ENCODE peak calls at places on chromosomes 13 and 19, in ten cellular contexts. One of them, this sample, is unnamed.

GRCh38 chr13:21130116-21130515 is 46.2 kb downstream of the SKA3 start:
- DNase-seq in CD8-positive, alpha-beta T cell: no peak
- DNase-seq in fibroblast of pulmonary artery: no peak
- DNase-seq in GM23338: no peak
- DNase-seq in AG04450: no peak
- DNase-seq in foreskin fibroblast: no peak
- DNase-seq in astrocyte of the cerebellum: no peak
- DNase-seq in AG09309: no peak
- DNase-seq in K562: no peak
- DNase-seq in A549: no peak
- DNase-seq in this sample: no peak

GRCh38 chr19:38699027-38699346 is 45.3 kb downstream of the CAPN12 start:
- DNase-seq in CD8-positive, alpha-beta T cell: no peak
- DNase-seq in fibroblast of pulmonary artery: no peak
- DNase-seq in GM23338: no peak
- DNase-seq in AG04450: no peak
- DNase-seq in foreskin fibroblast: no peak
- DNase-seq in astrocyte of the cerebellum: no peak
- DNase-seq in AG09309: no peak
- DNase-seq in K562: no peak
- DNase-seq in A549: no peak
- DNase-seq in this sample: no peak

GRCh38 chr13:97198753-97199152 is 23.4 kb upstream of the MBNL2 start:
- DNase-seq in CD8-positive, alpha-beta T cell: no peak
- DNase-seq in fibroblast of pulmonary artery: no peak
- DNase-seq in GM23338: no peak
- DNase-seq in AG04450: no peak
- DNase-seq in foreskin fibroblast: no peak
- DNase-seq in astrocyte of the cerebellum: no peak
- DNase-seq in AG09309: no peak
- DNase-seq in K562: no peak
- DNase-seq in A549: no peak
- DNase-seq in this sample: no peak

GRCh38 chr13:113023217-113023597 is 54.2 kb downstream of the MCF2L start:
- DNase-seq in CD8-positive, alpha-beta T cell: no peak
- DNase-seq in fibroblast of pulmonary artery: peak
- DNase-seq in GM23338: peak
- DNase-seq in AG04450: no peak
- DNase-seq in foreskin fibroblast: no peak
- DNase-seq in astrocyte of the cerebellum: no peak
- DNase-seq in AG09309: no peak
- DNase-seq in K562: no peak
- DNase-seq in A549: no peak
- DNase-seq in this sample: no peak

GRCh38 chr19:7550987-7551761 is 15.7 kb downstream of the PNPLA6 start:
- DNase-seq in CD8-positive, alpha-beta T cell: no peak
- DNase-seq in fibroblast of pulmonary artery: peak
- DNase-seq in GM23338: peak
- DNase-seq in AG04450: no peak
- DNase-seq in foreskin fibroblast: no peak
- DNase-seq in astrocyte of the cerebellum: peak
- DNase-seq in AG09309: no peak
- DNase-seq in K562: peak
- DNase-seq in A549: no peak
- DNase-seq in this sample: no peak

GRCh38 chr19:28643284-28643683 is 569.7 kb downstream of the UQCRFS1 start:
- DNase-seq in CD8-positive, alpha-beta T cell: no peak
- DNase-seq in fibroblast of pulmonary artery: no peak
- DNase-seq in GM23338: no peak
- DNase-seq in AG04450: no peak
- DNase-seq in foreskin fibroblast: no peak
- DNase-seq in astrocyte of the cerebellum: no peak
- DNase-seq in AG09309: no peak
- DNase-seq in K562: no peak
- DNase-seq in A549: no peak
- DNase-seq in this sample: no peak

GRCh38 chr19:7507884-7508283 is 8.0 kb upstream of the ZNF358 start:
- DNase-seq in CD8-positive, alpha-beta T cell: no peak
- DNase-seq in fibroblast of pulmonary artery: peak
- DNase-seq in GM23338: peak
- DNase-seq in AG04450: peak
- DNase-seq in foreskin fibroblast: peak
- DNase-seq in astrocyte of the cerebellum: no peak
- DNase-seq in AG09309: no peak
- DNase-seq in K562: peak
- DNase-seq in A549: peak
- DNase-seq in this sample: no peak

GRCh38 chr19:38891791-38892190 is 7.6 kb downstream of the SIRT2 start:
- DNase-seq in CD8-positive, alpha-beta T cell: no peak
- DNase-seq in fibroblast of pulmonary artery: no peak
- DNase-seq in GM23338: no peak
- DNase-seq in AG04450: no peak
- DNase-seq in foreskin fibroblast: no peak
- DNase-seq in astrocyte of the cerebellum: no peak
- DNase-seq in AG09309: no peak
- DNase-seq in K562: no peak
- DNase-seq in A549: no peak
- DNase-seq in this sample: no peak

GRCh38 chr19:49987159-49987698 is 26.3 kb upstream of the SIGLEC11 start:
- DNase-seq in CD8-positive, alpha-beta T cell: peak
- DNase-seq in fibroblast of pulmonary artery: peak
- DNase-seq in GM23338: peak
- DNase-seq in AG04450: peak
- DNase-seq in foreskin fibroblast: peak
- DNase-seq in astrocyte of the cerebellum: peak
- DNase-seq in AG09309: peak
- DNase-seq in K562: peak
- DNase-seq in A549: peak
- DNase-seq in this sample: peak
- TF ChIP-seq CTCF in CD8-positive, alpha-beta T cell: no peak
- TF ChIP-seq CTCF in fibroblast of pulmonary artery: no peak
- TF ChIP-seq CTCF in GM23338: peak
- TF ChIP-seq CTCF in AG04450: peak
- TF ChIP-seq CTCF in foreskin fibroblast: no peak
- TF ChIP-seq CTCF in astrocyte of the cerebellum: peak
- TF ChIP-seq CTCF in AG09309: no peak
- TF ChIP-seq CTCF in K562: no peak
- TF ChIP-seq CTCF in A549: no peak
- TF ChIP-seq CTCF in this sample: no peak

GRCh38 chr13:99221567-99222239 is 21.0 kb downstream of the UBAC2 start:
- DNase-seq in CD8-positive, alpha-beta T cell: no peak
- DNase-seq in fibroblast of pulmonary artery: no peak
- DNase-seq in GM23338: no peak
- DNase-seq in AG04450: no peak
- DNase-seq in foreskin fibroblast: no peak
- DNase-seq in astrocyte of the cerebellum: no peak
- DNase-seq in AG09309: no peak
- DNase-seq in K562: no peak
- DNase-seq in A549: no peak
- DNase-seq in this sample: no peak
- H3K4me3 ChIP-seq in CD8-positive, alpha-beta T cell: peak
- H3K4me3 ChIP-seq in fibroblast of pulmonary artery: no peak
- H3K4me3 ChIP-seq in GM23338: no peak
- H3K4me3 ChIP-seq in AG04450: no peak
- H3K4me3 ChIP-seq in foreskin fibroblast: no peak
- H3K4me3 ChIP-seq in astrocyte of the cerebellum: no peak
- H3K4me3 ChIP-seq in AG09309: no peak
- H3K4me3 ChIP-seq in K562: no peak
- H3K4me3 ChIP-seq in A549: no peak
- H3K4me3 ChIP-seq in this sample: no peak

GRCh38 chr13:95743192-95743591 is 66.3 kb downstream of the DNAJC3 start:
- DNase-seq in CD8-positive, alpha-beta T cell: no peak
- DNase-seq in fibroblast of pulmonary artery: no peak
- DNase-seq in GM23338: no peak
- DNase-seq in AG04450: no peak
- DNase-seq in foreskin fibroblast: no peak
- DNase-seq in astrocyte of the cerebellum: no peak
- DNase-seq in AG09309: no peak
- DNase-seq in K562: no peak
- DNase-seq in A549: no peak
- DNase-seq in this sample: no peak

GRCh38 chr13:95749545-95749944 is 72.6 kb downstream of the DNAJC3 start:
- DNase-seq in CD8-positive, alpha-beta T cell: no peak
- DNase-seq in fibroblast of pulmonary artery: no peak
- DNase-seq in GM23338: no peak
- DNase-seq in AG04450: no peak
- DNase-seq in foreskin fibroblast: no peak
- DNase-seq in astrocyte of the cerebellum: no peak
- DNase-seq in AG09309: no peak
- DNase-seq in K562: no peak
- DNase-seq in A549: no peak
- DNase-seq in this sample: no peak

GRCh38 chr13:95745289-95745688 is 68.3 kb downstream of the DNAJC3 start:
- DNase-seq in CD8-positive, alpha-beta T cell: no peak
- DNase-seq in fibroblast of pulmonary artery: no peak
- DNase-seq in GM23338: peak
- DNase-seq in AG04450: no peak
- DNase-seq in foreskin fibroblast: no peak
- DNase-seq in astrocyte of the cerebellum: no peak
- DNase-seq in AG09309: no peak
- DNase-seq in K562: no peak
- DNase-seq in A549: no peak
- DNase-seq in this sample: no peak

GRCh38 chr13:95741584-95742563 is 64.9 kb downstream of the DNAJC3 start:
- DNase-seq in CD8-positive, alpha-beta T cell: no peak
- DNase-seq in fibroblast of pulmonary artery: no peak
- DNase-seq in GM23338: no peak
- DNase-seq in AG04450: no peak
- DNase-seq in foreskin fibroblast: no peak
- DNase-seq in astrocyte of the cerebellum: no peak
- DNase-seq in AG09309: no peak
- DNase-seq in K562: no peak
- DNase-seq in A549: no peak
- DNase-seq in this sample: no peak

DNA sequence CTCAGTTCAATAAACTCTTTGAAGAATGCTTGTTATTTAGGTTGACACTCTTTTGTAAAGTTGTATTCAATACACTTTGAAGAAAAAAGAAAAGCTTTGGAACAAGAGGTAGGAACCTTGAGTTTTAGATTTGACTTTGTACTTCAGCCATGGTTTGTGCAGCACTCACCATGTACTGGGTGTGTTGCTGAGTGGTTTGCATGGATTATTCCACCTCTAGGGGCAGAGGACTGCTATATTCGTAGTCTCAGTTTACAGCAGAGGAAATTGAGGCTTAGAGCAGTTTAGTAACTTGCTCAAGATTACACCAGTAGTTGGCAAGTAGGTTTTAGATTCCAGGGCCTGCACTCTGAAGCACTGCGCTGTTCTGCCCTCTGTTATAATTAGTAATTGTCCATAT is 68.8 kb downstream of the DNAJC3 start:
- DNase-seq in CD8-positive, alpha-beta T cell: no peak
- DNase-seq in fibroblast of pulmonary artery: peak
- DNase-seq in GM23338: peak
- DNase-seq in AG04450: no peak
- DNase-seq in foreskin fibroblast: no peak
- DNase-seq in astrocyte of the cerebellum: no peak
- DNase-seq in AG09309: no peak
- DNase-seq in K562: no peak
- DNase-seq in A549: no peak
- DNase-seq in this sample: no peak
- TF ChIP-seq CTCF in CD8-positive, alpha-beta T cell: no peak
- TF ChIP-seq CTCF in fibroblast of pulmonary artery: peak
- TF ChIP-seq CTCF in GM23338: no peak
- TF ChIP-seq CTCF in AG04450: peak
- TF ChIP-seq CTCF in foreskin fibroblast: peak
- TF ChIP-seq CTCF in astrocyte of the cerebellum: peak
- TF ChIP-seq CTCF in AG09309: peak
- TF ChIP-seq CTCF in K562: no peak
- TF ChIP-seq CTCF in A549: no peak
- TF ChIP-seq CTCF in this sample: no peak

DNA sequence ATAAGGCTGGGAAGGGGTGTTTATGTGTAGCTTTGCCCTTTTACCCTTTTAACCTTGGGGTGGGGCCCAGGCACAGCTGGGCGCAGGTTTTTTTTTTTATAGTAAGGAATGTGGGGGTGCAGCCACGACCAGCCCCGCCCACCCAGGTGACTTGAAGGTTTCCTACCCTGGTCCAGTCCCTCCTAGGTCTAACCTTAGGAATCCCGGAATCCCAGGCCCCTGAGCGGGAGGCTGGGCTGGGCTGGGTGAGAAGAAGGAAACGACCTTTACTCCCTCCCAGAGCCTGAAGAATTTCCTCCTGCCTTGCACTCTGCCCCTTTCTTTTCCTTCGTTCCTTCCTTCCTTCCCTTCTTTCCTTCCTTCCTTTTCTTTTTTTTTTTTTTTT is 12.3 kb downstream of the TJP3 start:
- DNase-seq in CD8-positive, alpha-beta T cell: no peak
- DNase-seq in fibroblast of pulmonary artery: no peak
- DNase-seq in GM23338: peak
- DNase-seq in AG04450: no peak
- DNase-seq in foreskin fibroblast: no peak
- DNase-seq in astrocyte of the cerebellum: no peak
- DNase-seq in AG09309: no peak
- DNase-seq in K562: peak
- DNase-seq in A549: no peak
- DNase-seq in this sample: no peak
- H3K4me3 ChIP-seq in CD8-positive, alpha-beta T cell: no peak
- H3K4me3 ChIP-seq in fibroblast of pulmonary artery: no peak
- H3K4me3 ChIP-seq in GM23338: no peak
- H3K4me3 ChIP-seq in AG04450: no peak
- H3K4me3 ChIP-seq in foreskin fibroblast: no peak
- H3K4me3 ChIP-seq in astrocyte of the cerebellum: no peak
- H3K4me3 ChIP-seq in AG09309: no peak
- H3K4me3 ChIP-seq in K562: no peak
- H3K4me3 ChIP-seq in A549: no peak
- H3K4me3 ChIP-seq in this sample: no peak

DNA sequence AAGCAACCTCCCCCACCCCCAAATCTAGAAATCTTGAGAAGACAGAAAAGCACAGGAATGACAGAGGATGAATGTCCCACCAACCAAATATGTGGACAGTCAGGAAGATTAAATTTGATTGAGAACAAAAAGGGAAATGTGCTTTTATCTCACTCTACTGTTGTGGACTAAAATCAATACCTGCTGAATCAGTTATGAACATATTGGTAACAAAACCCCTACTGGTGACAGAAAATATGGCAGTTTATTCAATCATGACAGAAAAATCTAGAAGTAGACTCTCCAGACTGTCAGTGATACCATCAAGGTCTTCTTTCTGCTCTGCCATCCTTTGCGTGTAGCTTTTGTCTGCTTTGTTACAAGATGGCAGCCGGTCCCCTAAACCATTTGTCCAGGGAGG is 35.2 kb downstream of the FAM216B start:
- DNase-seq in CD8-positive, alpha-beta T cell: no peak
- DNase-seq in fibroblast of pulmonary artery: no peak
- DNase-seq in GM23338: no peak
- DNase-seq in AG04450: no peak
- DNase-seq in foreskin fibroblast: no peak
- DNase-seq in astrocyte of the cerebellum: no peak
- DNase-seq in AG09309: no peak
- DNase-seq in K562: peak
- DNase-seq in A549: no peak
- DNase-seq in this sample: no peak
- TF ChIP-seq CTCF in CD8-positive, alpha-beta T cell: peak
- TF ChIP-seq CTCF in fibroblast of pulmonary artery: peak
- TF ChIP-seq CTCF in GM23338: no peak
- TF ChIP-seq CTCF in AG04450: peak
- TF ChIP-seq CTCF in foreskin fibroblast: peak
- TF ChIP-seq CTCF in astrocyte of the cerebellum: peak
- TF ChIP-seq CTCF in AG09309: peak
- TF ChIP-seq CTCF in K562: no peak
- TF ChIP-seq CTCF in A549: no peak
- TF ChIP-seq CTCF in this sample: peak

This sample was measured in BJ.